ENCODE peak calls at places on chromosomes 11 and 22, in nine cellular contexts. L is mammary epithelial cell; V is A549; U is cardiac muscle cell; X is colonic mucosa; C is brain microvascular endothelial cell; O is tibial nerve; J is adrenal gland; A is naive thymus-derived CD4-positive, alpha-beta T cell. W is an unnamed sample.

GRCh38 chr11:72876147-72876546 is 61.9 kb downstream of the ATG16L2 start:
- DNase-seq in X (no peak), O (no peak), J (no peak), U (no peak), V (no peak), C (no peak), A (no peak), L (no peak), W (no peak)

GRCh38 chr11:110356769-110357671 is 60.6 kb upstream of the RDX start:
- DNase-seq in X (no peak), C (peak), U (peak), L (peak), V (peak), J (peak), A (no peak), O (no peak), W (no peak)

GRCh38 chr11:89660234-89660633 is 49.9 kb upstream of the TRIM77 start:
- DNase-seq in A (no peak), U (no peak), J (no peak), X (no peak), O (no peak), V (no peak), C (no peak), L (no peak), W (no peak)

GRCh38 chr11:94775576-94776327 is 7.6 kb downstream of the AMOTL1 start:
- DNase-seq in X (no peak), A (no peak), O (no peak), J (no peak), C (no peak), U (no peak), V (no peak), L (no peak), W (no peak)

GRCh38 chr22:44172370-44173108 is 8.2 kb upstream of the PARVG start:
- DNase-seq in U (no peak), L (no peak), C (peak), V (no peak), A (no peak), X (peak), J (peak), O (peak), W (no peak)

GRCh38 chr11:85539740-85540139 is 87.4 kb downstream of the DLG2 start:
- DNase-seq in A (no peak), V (no peak), J (no peak), O (no peak), X (no peak), L (no peak), C (no peak), U (no peak), W (no peak)

GRCh38 chr11:74460065-74460464 is 7.3 kb downstream of the KCNE3 start:
- DNase-seq in V (no peak), C (no peak), O (no peak), L (no peak), A (no peak), J (no peak), U (peak), X (no peak), W (no peak)

GRCh38 chr11:134063991-134064747 is 4.7 kb upstream of the JAM3 start:
- DNase-seq in O (no peak), V (no peak), X (no peak), C (no peak), L (no peak), A (no peak), U (no peak), J (no peak), W (no peak)

GRCh38 chr11:27717377-27717776 is 17.1 kb upstream of the BDNF start:
- DNase-seq in V (peak), O (no peak), L (no peak), U (peak), A (no peak), J (no peak), X (no peak), C (no peak), W (no peak)

GRCh38 chr11:23226331-23226909 is 366.1 kb upstream of the CCDC179 start:
- DNase-seq in O (no peak), V (no peak), X (no peak), U (peak), L (peak), J (no peak), A (no peak), C (peak), W (no peak)

GRCh38 chr11:43907028-43907966 is 26.7 kb downstream of the ALKBH3 start:
- DNase-seq in A (no peak), C (no peak), J (no peak), U (no peak), X (no peak), O (no peak), L (peak), V (no peak), W (no peak)

GRCh38 chr22:50274311-50274710 is 4.1 kb upstream of the MAPK11 start:
- DNase-seq in C (peak), L (no peak), A (peak), X (no peak), V (peak), O (no peak), J (peak), U (peak), W (no peak)

GRCh38 chr11:19934828-19935259 is 222.2 kb downstream of the NAV2 start:
- DNase-seq in X (no peak), O (no peak), U (no peak), A (no peak), L (peak), J (no peak), C (peak), V (no peak), W (no peak)

GRCh38 chr11:65781152-65781961 is 581 bp upstream of the AP5B1 start:
- DNase-seq in U (peak), O (no peak), A (no peak), X (peak), V (peak), J (no peak), L (no peak), C (no peak), W (no peak)

GRCh38 chr11:71472941-71473792 is 20.2 kb downstream of the NADSYN1 start:
- DNase-seq in L (no peak), J (no peak), A (no peak), X (no peak), C (no peak), O (no peak), U (no peak), V (no peak), W (no peak)

GRCh38 chr11:2094354-2095197 is 44.6 kb downstream of the IGF2 start:
- DNase-seq in U (no peak), J (no peak), X (no peak), L (no peak), O (no peak), A (no peak), V (no peak), C (no peak), W (no peak)

GRCh38 chr22:24437820-24438328 is 10.5 kb downstream of the ADORA2A start:
- DNase-seq in X (no peak), C (no peak), L (peak), V (no peak), U (no peak), O (no peak), J (no peak), A (no peak), W (no peak)

GRCh38 chr22:37187552-37187890 is 526 bp downstream of the C1QTNF6 start:
- DNase-seq in L (peak), A (no peak), V (no peak), C (no peak), U (peak), J (no peak), O (no peak), X (peak), W (no peak)

GRCh38 chr11:69001301-69002081 is 11.6 kb downstream of the MRGPRF start:
- DNase-seq in L (no peak), U (no peak), J (no peak), C (no peak), A (no peak), O (peak), X (no peak), V (no peak), W (no peak)

GRCh38 chr22:26364066-26365015 is 64.7 kb upstream of the ASPHD2 start:
- DNase-seq in X (peak), U (peak), L (peak), J (peak), C (peak), O (no peak), V (peak), A (peak), W (no peak)

GRCh38 chr11:70326365-70326803 is 55.9 kb downstream of the PPFIA1 start:
- DNase-seq in L (no peak), O (no peak), J (peak), C (no peak), X (peak), A (no peak), U (peak), V (no peak), W (no peak)

GRCh38 chr11:130631119-130631518 is 182.7 kb downstream of the ADAMTS15 start:
- DNase-seq in O (no peak), X (no peak), L (peak), V (peak), U (peak), A (no peak), C (peak), J (no peak), W (no peak)

GRCh38 chr11:121063728-121064127 is 37.3 kb upstream of the TECTA start:
- DNase-seq in A (no peak), L (no peak), X (no peak), V (peak), J (no peak), O (no peak), U (no peak), C (no peak), W (no peak)

GRCh38 chr11:135027461-135027860 is 615.4 kb upstream of the B3GAT1 start:
- DNase-seq in J (peak), U (peak), L (peak), V (no peak), O (no peak), A (no peak), C (peak), X (no peak), W (no peak)

GRCh38 chr11:71241721-71242259 is 10.6 kb downstream of the SHANK2 start:
- DNase-seq in X (no peak), C (no peak), L (no peak), O (no peak), U (no peak), J (no peak), A (no peak), V (no peak), W (no peak)

GRCh38 chr11:90803366-90803765 is 580.5 kb upstream of the CHORDC1 start:
- DNase-seq in A (no peak), L (peak), V (no peak), O (no peak), X (no peak), J (no peak), C (no peak), U (no peak), W (no peak)

GRCh38 chr11:85869776-85870175 is 14.6 kb downstream of the CCDC83 start:
- DNase-seq in U (no peak), V (no peak), O (no peak), J (no peak), A (no peak), X (no peak), L (no peak), C (no peak), W (no peak)

GRCh38 chr11:69442807-69443137 is 38.7 kb upstream of the LINC01488 start:
- DNase-seq in O (no peak), A (no peak), C (no peak), U (no peak), X (peak), V (no peak), J (peak), L (no peak), W (no peak)

GRCh38 chr11:3947084-3947483 is 91.6 kb downstream of the STIM1 start:
- DNase-seq in C (no peak), X (peak), V (no peak), U (peak), O (no peak), L (no peak), A (peak), J (peak), W (peak)

GRCh38 chr11:61152816-61153592 is 8.2 kb downstream of the VPS37C start:
- DNase-seq in V (no peak), U (peak), O (no peak), L (peak), A (no peak), J (no peak), X (no peak), C (peak), W (no peak)

GRCh38 chr11:100329352-100329751 is 357.7 kb upstream of the ARHGAP42 start:
- DNase-seq in O (no peak), L (peak), A (no peak), C (no peak), X (no peak), J (no peak), U (no peak), V (no peak), W (no peak)

GRCh38 chr11:70194792-70195791 is 8.0 kb upstream of the FADD start:
- DNase-seq in U (no peak), V (no peak), L (no peak), X (no peak), O (no peak), J (no peak), A (no peak), C (no peak), W (no peak)

GRCh38 chr11:46363031-46363407 is 15.8 kb downstream of the DGKZ start:
- DNase-seq in X (no peak), O (no peak), U (peak), L (peak), V (no peak), C (peak), J (peak), A (no peak), W (no peak)

GRCh38 chr11:67057410-67057757 is 737 bp downstream of the RHOD start:
- DNase-seq in C (no peak), L (peak), V (no peak), U (no peak), X (no peak), A (no peak), O (no peak), J (no peak), W (no peak)

GRCh38 chr11:133898031-133898769 is 52.9 kb upstream of the SPATA19 start:
- DNase-seq in O (no peak), J (peak), L (no peak), X (no peak), V (no peak), A (no peak), C (no peak), U (no peak), W (no peak)

GRCh38 chr22:49349841-49350381 is 477.8 kb downstream of the BRD1 start:
- DNase-seq in L (no peak), C (no peak), V (no peak), O (no peak), U (no peak), X (no peak), A (no peak), J (no peak), W (no peak)

GRCh38 chr22:38461414-38462081 is 6.3 kb upstream of the KDELR3 start:
- DNase-seq in V (peak), L (peak), A (no peak), J (peak), X (peak), U (peak), C (peak), O (peak), W (no peak)

GRCh38 chr11:128694618-128695481 is 978 bp downstream of the FLI1 start:
- DNase-seq in X (no peak), V (no peak), L (no peak), A (peak), U (no peak), O (no peak), J (no peak), C (no peak), W (no peak)

GRCh38 chr22:21758465-21758864 is 22.9 kb upstream of the YPEL1 start:
- DNase-seq in L (no peak), J (no peak), V (no peak), A (no peak), O (no peak), C (no peak), U (no peak), X (no peak), W (no peak)
- H3K27ac ChIP-seq in L (no peak), J (no peak), V (no peak), A (no peak), O (no peak), C (no peak), U (no peak), X (no peak), W (no peak)

GRCh38 chr11:6319001-6319878 is 1.1 kb downstream of the CAVIN3 start:
- DNase-seq in O (no peak), C (peak), U (peak), X (no peak), J (peak), L (peak), A (no peak), V (no peak), W (no peak)
- H3K4me3 ChIP-seq in O (peak), C (peak), U (peak), X (peak), J (no peak), L (peak), A (no peak), V (peak), W (no peak)

DNA sequence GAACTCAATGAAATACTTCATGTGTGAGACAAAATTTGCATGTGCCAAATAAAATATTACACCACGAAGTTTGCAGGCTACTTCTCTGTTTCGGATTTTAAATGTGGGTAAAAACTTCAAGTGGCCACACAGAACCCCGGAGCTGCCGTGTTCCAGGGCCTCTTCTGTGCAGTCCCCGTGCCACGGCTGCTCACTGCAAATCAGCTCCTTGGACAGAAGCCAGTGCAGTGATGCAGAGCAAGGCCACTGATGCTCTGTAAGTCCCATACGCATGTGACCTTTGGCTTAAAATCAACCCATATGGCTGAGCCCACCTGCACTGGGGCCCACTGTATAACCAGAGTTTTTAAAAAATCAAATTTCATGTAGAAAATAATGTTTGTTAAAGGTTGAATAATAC is 1309.4 kb downstream of the TBC1D22A start:
- DNase-seq in V (no peak), J (no peak), O (no peak), C (no peak), X (no peak), U (no peak), A (no peak), L (no peak), W (no peak)
- H3K27ac ChIP-seq in V (no peak), J (no peak), O (no peak), C (no peak), X (no peak), U (no peak), A (no peak), L (no peak), W (no peak)

GRCh38 chr11:14518820-14519219 is 1.4 kb downstream of the PSMA1 start:
- DNase-seq in A (no peak), C (no peak), U (no peak), V (no peak), J (no peak), O (no peak), L (no peak), X (no peak), W (no peak)
- H3K4me3 ChIP-seq in A (peak), C (peak), U (peak), V (peak), J (no peak), O (peak), L (peak), X (peak), W (peak)

DNA sequence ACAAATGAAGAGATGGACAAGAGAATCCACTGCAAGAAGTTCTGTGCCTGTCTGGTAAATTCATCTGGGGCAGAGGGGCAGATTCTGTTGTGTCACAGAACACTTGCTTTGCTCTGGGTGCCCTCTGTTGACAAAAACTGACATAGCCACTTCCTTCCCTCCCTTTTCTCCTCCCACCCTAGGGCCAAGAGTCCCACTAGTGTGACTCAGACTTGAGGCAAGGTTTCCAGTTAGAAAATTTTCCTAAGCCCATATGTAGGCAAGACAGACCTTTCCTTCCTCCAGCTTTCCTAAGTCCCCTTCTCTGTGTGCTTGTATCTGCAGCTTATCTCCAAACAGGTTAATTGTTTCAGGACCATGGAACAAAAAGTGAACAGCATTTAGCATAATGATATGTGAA is 106.8 kb downstream of the RBFOX2 start:
- DNase-seq in O (peak), J (peak), X (peak), C (peak), L (peak), V (peak), U (peak), A (peak), W (peak)
- H3K27ac ChIP-seq in O (peak), J (peak), X (peak), C (peak), L (peak), V (peak), U (peak), A (no peak), W (no peak)

W was measured in effector memory CD4-positive, alpha-beta T cell.